ENCODE peak calls at places on chromosome 10, in four cellular contexts. One of them, this sample, is unnamed. For H3K27me3, the result is how much of the 10 kb centered on the place peaks cover.

GRCh38 chr10:68073631-68074403 is 1.3 kb downstream of the HERC4 start:
- DNase-seq in CD4-positive, alpha-beta T cell: no peak
- DNase-seq in uterus: no peak
- DNase-seq in cardiac muscle cell: peak
- DNase-seq in this sample: no peak

GRCh38 chr10:131474426-131474825 is 162.9 kb upstream of the TCERG1L start:
- DNase-seq in uterus: no peak
- DNase-seq in cardiac muscle cell: no peak
- DNase-seq in CD4-positive, alpha-beta T cell: no peak
- DNase-seq in this sample: no peak

GRCh38 chr10:48448796-48449195 is 142.3 kb downstream of the MAPK8 start:
- DNase-seq in uterus: no peak
- DNase-seq in cardiac muscle cell: no peak
- DNase-seq in CD4-positive, alpha-beta T cell: no peak
- DNase-seq in this sample: peak

GRCh38 chr10:85607296-85607695 is 759.3 kb downstream of the GRID1 start:
- DNase-seq in cardiac muscle cell: no peak
- DNase-seq in CD4-positive, alpha-beta T cell: no peak
- DNase-seq in uterus: no peak
- DNase-seq in this sample: no peak

GRCh38 chr10:71266147-71266917 is 52.7 kb upstream of the SLC29A3 start:
- DNase-seq in cardiac muscle cell: peak
- DNase-seq in CD4-positive, alpha-beta T cell: no peak
- DNase-seq in uterus: peak
- DNase-seq in this sample: no peak

GRCh38 chr10:34809796-34810195 is 5.3 kb downstream of the PARD3 start:
- DNase-seq in CD4-positive, alpha-beta T cell: no peak
- DNase-seq in cardiac muscle cell: no peak
- DNase-seq in uterus: no peak
- DNase-seq in this sample: no peak

GRCh38 chr10:89861584-89862287 is 160.3 kb downstream of the KIF20B start:
- DNase-seq in CD4-positive, alpha-beta T cell: no peak
- DNase-seq in uterus: no peak
- DNase-seq in cardiac muscle cell: peak
- DNase-seq in this sample: peak

GRCh38 chr10:33506838-33507661 is 172.6 kb upstream of the NRP1 start:
- DNase-seq in CD4-positive, alpha-beta T cell: no peak
- DNase-seq in cardiac muscle cell: peak
- DNase-seq in uterus: no peak
- DNase-seq in this sample: no peak

GRCh38 chr10:71522438-71523144 is 125.9 kb downstream of the CDH23 start:
- DNase-seq in CD4-positive, alpha-beta T cell: no peak
- DNase-seq in cardiac muscle cell: no peak
- DNase-seq in uterus: no peak
- DNase-seq in this sample: peak

GRCh38 chr10:27826369-27826768 is 80.8 kb upstream of the MKX start:
- DNase-seq in uterus: no peak
- DNase-seq in CD4-positive, alpha-beta T cell: no peak
- DNase-seq in cardiac muscle cell: no peak
- DNase-seq in this sample: no peak

GRCh38 chr10:125448596-125448995 is 234.4 kb downstream of the TEX36 start:
- DNase-seq in CD4-positive, alpha-beta T cell: no peak
- DNase-seq in uterus: no peak
- DNase-seq in cardiac muscle cell: no peak
- DNase-seq in this sample: peak
- TF ChIP-seq CTCF in CD4-positive, alpha-beta T cell: no peak
- TF ChIP-seq CTCF in uterus: no peak
- TF ChIP-seq CTCF in cardiac muscle cell: no peak
- TF ChIP-seq CTCF in this sample: peak

DNA sequence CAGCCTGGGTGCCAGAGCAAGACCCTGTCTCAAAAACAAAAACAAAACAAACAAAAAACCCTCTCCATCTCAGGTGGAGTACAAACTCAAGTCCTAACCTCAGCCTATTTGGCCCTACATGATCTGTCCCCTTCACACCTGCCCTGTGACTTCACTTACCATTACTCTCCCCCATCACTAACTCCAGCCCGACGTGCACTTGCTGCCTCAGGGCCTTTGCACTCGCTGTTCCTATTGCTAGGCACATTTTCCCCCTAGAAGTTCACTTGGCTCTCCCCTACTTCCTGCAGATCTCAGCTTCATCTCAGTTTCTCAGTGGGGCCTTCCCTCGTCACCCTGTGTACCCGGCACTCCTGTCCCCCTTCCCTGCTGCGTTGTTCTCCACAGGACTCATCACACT is 8.5 kb upstream of the LRMDA start:
- DNase-seq in cardiac muscle cell: no peak
- DNase-seq in uterus: no peak
- DNase-seq in CD4-positive, alpha-beta T cell: no peak
- DNase-seq in this sample: no peak
- H3K27me3 ChIP-seq in cardiac muscle cell: under half
- H3K27me3 ChIP-seq in uterus: under half
- H3K27me3 ChIP-seq in CD4-positive, alpha-beta T cell: under half
- H3K27me3 ChIP-seq in this sample: under half

GRCh38 chr10:29239569-29240472 is 49.0 kb upstream of the LYZL1 start:
- DNase-seq in cardiac muscle cell: peak
- DNase-seq in uterus: no peak
- DNase-seq in CD4-positive, alpha-beta T cell: no peak
- DNase-seq in this sample: peak
- TF ChIP-seq CTCF in cardiac muscle cell: peak
- TF ChIP-seq CTCF in uterus: peak
- TF ChIP-seq CTCF in CD4-positive, alpha-beta T cell: no peak
- TF ChIP-seq CTCF in this sample: peak

GRCh38 chr10:23174974-23175512 is 17.1 kb upstream of the PTF1A start:
- DNase-seq in CD4-positive, alpha-beta T cell: no peak
- DNase-seq in cardiac muscle cell: no peak
- DNase-seq in uterus: no peak
- DNase-seq in this sample: no peak
- H3K27me3 ChIP-seq in CD4-positive, alpha-beta T cell: half or more
- H3K27me3 ChIP-seq in cardiac muscle cell: half or more
- H3K27me3 ChIP-seq in uterus: under half
- H3K27me3 ChIP-seq in this sample: under half

This sample was measured in WERI-Rb-1.